ENCODE peak calls at places on chromosomes 11 and 22, in ten cellular contexts. N is heart left ventricle, I is astrocyte of the spinal cord, E is body of pancreas, M is colonic mucosa, O is AG10803, R is AG09309, C is A549, G is sigmoid colon, S is lower lobe of right lung. K is an unnamed sample.
A peak's percentile ranks its signal among the peaks of the same experiment; 100 is the strongest.

GRCh38 chr22:36816635-36817428 is at the start of gene PVALB:
- DNase-seq in E (peak; percentile 44), R (no peak), C (peak; percentile 23), O (no peak), M (no peak), S (peak; percentile 50), G (no peak), I (peak; percentile 21), N (no peak), K (peak; percentile 46)

GRCh38 chr11:57604289-57605010 is 7.0 kb downstream of the SERPING1 start:
- DNase-seq in E (no peak), M (no peak), S (no peak), C (no peak), N (no peak), I (no peak), G (no peak), O (no peak), R (no peak), K (no peak)

GRCh38 chr11:90294091-90294490 is 71.2 kb upstream of the CHORDC1 start:
- DNase-seq in C (no peak), O (no peak), E (no peak), N (no peak), M (no peak), G (no peak), R (no peak), I (no peak), S (no peak), K (no peak)

GRCh38 chr11:64232182-64233018 is 2.0 kb upstream of the VEGFB start:
- DNase-seq in R (no peak), G (no peak), I (no peak), C (no peak), S (no peak), O (no peak), M (peak; percentile 30), E (no peak), N (peak; percentile 10), K (no peak)

GRCh38 chr11:61756452-61757212 is 4.2 kb downstream of the MYRF start:
- DNase-seq in N (no peak), S (no peak), O (no peak), G (no peak), C (peak; percentile 94), E (peak; percentile 95), M (peak; percentile 83), R (no peak), I (peak; percentile 39), K (peak; percentile 46)

GRCh38 chr22:40509401-40510134 is 127.0 kb downstream of the MRTFA start:
- DNase-seq in I (peak; percentile 92), M (peak; percentile 44), R (peak; percentile 88), N (peak; percentile 68), S (no peak), G (peak; percentile 86), O (peak; percentile 96), C (no peak), E (peak; percentile 67), K (peak; percentile 92)

GRCh38 chr22:32207971-32208480 is 3.2 kb upstream of the RFPL2 start:
- DNase-seq in G (no peak), N (no peak), E (no peak), I (no peak), M (no peak), C (no peak), S (no peak), O (no peak), R (no peak), K (no peak)

GRCh38 chr22:19535001-19535400 is 10.8 kb upstream of the CLDN5 start:
- DNase-seq in C (no peak), G (no peak), I (no peak), S (no peak), R (no peak), N (no peak), E (no peak), O (no peak), M (no peak), K (no peak)

GRCh38 chr11:86277741-86278140 is 24.3 kb upstream of the HIKESHI start:
- DNase-seq in N (no peak), E (no peak), R (no peak), S (no peak), O (peak; percentile 37), M (no peak), I (no peak), C (no peak), G (no peak), K (no peak)

GRCh38 chr11:86274999-86275398 is 27.0 kb upstream of the HIKESHI start:
- DNase-seq in R (no peak), G (no peak), I (no peak), S (no peak), C (no peak), N (no peak), O (no peak), M (no peak), E (no peak), K (no peak)

GRCh38 chr11:86275493-86276370 is 26.3 kb upstream of the HIKESHI start:
- DNase-seq in N (no peak), E (no peak), I (no peak), S (no peak), O (no peak), R (no peak), M (no peak), G (no peak), C (no peak), K (no peak)

GRCh38 chr11:86278226-86278625 is 23.8 kb upstream of the HIKESHI start:
- DNase-seq in O (no peak), C (no peak), E (no peak), S (no peak), M (no peak), N (no peak), I (no peak), G (no peak), R (no peak), K (no peak)

DNA sequence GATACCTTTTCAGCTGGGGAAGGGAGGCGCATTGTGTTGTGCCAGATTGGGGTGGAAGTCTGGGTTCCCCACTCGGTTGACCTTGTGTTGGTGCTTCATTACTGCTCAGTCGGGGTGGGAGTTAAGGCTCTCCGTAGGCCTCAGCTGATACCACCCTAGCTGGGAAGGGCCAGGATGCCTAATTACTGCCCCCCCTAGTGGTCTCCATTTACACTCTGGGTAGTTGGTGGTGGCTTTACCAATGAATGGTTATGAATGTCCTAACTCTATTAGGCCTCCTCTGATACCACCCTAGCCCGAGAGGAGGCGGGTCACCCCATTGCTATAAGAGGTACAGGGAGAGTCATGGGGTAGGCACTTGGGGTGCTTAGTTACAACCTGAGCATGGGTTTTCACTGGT is 27.5 kb upstream of the HIKESHI start:
- DNase-seq in C (no peak), N (no peak), R (no peak), G (no peak), M (no peak), S (no peak), E (no peak), O (no peak), I (no peak), K (no peak)
- TF ChIP-seq CTCF in C (peak; percentile 18), N (no peak), R (peak; percentile 31), G (no peak), M (no peak), S (no peak), E (no peak), O (no peak), I (peak; percentile 14), K (peak; percentile 20)

DNA sequence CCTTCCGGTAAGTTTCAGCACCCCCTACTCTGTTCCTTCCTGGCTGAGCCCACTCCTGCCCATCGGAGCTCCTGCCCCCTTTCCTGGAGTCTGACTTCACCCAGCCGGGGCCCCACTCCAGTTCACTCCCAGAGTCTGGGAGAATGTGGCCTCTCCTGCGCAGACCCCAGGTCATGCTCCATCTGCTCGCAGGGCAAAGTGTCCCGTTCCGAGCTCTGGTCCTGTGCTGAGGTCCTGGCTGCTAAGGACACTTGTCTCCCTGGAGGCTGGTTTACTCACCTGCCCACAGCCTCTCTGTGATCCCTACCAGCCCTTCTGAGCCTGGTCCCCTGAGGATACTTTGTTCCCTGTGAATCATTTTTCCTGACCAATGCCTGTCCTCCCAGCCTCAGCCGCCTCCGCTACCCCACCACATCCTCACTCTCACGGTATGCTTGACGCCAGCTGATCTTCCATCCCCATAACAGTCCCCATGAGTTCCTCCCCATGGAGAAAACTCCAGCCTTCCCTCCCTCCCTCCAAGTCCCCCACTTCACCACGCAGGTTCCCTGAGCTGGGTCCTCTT is 526 bp downstream of the IFITM10 start:
- DNase-seq in S (peak; percentile 42), E (no peak), M (no peak), R (peak; percentile 69), N (no peak), C (peak; percentile 42), I (peak; percentile 67), G (no peak), O (peak; percentile 87), K (peak; percentile 96)
- H3K4me3 ChIP-seq in S (no peak overlapping the region), E (no peak overlapping the region), M (no peak overlapping the region), R (peak overlapping the region; percentile 21), N (no peak overlapping the region), C (no peak overlapping the region), I (peak overlapping the region; percentile 48), G (no peak overlapping the region), O (peak overlapping the region; percentile 28), K (peak overlapping the region; percentile 45)

GRCh38 chr11:113693030-113693429 is 13.1 kb downstream of the TMPRSS5 start:
- DNase-seq in R (no peak), S (no peak), N (no peak), G (no peak), E (no peak), I (no peak), O (no peak), M (no peak), C (no peak), K (no peak)

GRCh38 chr11:113695207-113695606 is 10.9 kb downstream of the TMPRSS5 start:
- DNase-seq in M (no peak), I (no peak), R (no peak), N (no peak), G (no peak), O (no peak), C (no peak), S (no peak), E (no peak), K (no peak)

GRCh38 chr11:113697075-113697474 is 9.0 kb downstream of the TMPRSS5 start:
- DNase-seq in E (no peak), C (no peak), I (no peak), R (no peak), M (no peak), O (no peak), N (no peak), S (no peak), G (no peak), K (no peak)

GRCh38 chr11:113690619-113691569 is 15.2 kb downstream of the TMPRSS5 start:
- DNase-seq in G (no peak), O (peak; percentile 62), E (no peak), S (peak; percentile 68), N (no peak), I (peak; percentile 73), R (peak; percentile 20), M (peak; percentile 73), C (peak; percentile 70), K (peak; percentile 71)

DNA sequence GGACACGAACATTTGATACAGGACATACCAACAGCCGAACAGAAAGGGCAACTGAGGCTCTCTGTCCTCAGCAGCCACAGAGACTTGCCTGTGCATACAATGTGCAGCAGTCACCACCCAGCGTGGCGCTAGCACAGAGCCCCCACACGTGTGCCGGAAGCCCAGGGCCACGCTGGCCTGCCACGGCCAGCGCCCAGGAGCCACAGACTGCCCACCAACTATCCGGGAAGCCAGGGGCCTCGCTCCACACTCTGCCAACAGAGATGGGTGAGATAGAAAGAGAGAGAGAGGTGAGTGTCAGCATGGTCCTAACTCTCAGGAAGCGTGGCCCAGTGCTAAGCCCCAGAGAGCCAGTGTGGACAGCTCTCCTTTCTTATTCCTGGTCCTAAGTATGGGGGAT is 11.7 kb downstream of the TMPRSS5 start:
- DNase-seq in E (no peak), O (no peak), S (no peak), M (no peak), I (no peak), N (no peak), C (no peak), R (no peak), G (no peak), K (no peak)
- TF ChIP-seq CTCF in E (no peak), O (no peak), S (no peak), M (no peak), I (no peak), N (no peak), C (no peak), R (no peak), G (no peak), K (no peak)

GRCh38 chr11:92972248-92972647 is 2.8 kb downstream of the MTNR1B start:
- DNase-seq in E (no peak), I (no peak), G (no peak), R (no peak), M (no peak), N (no peak), S (no peak), C (no peak), O (no peak), K (no peak)

GRCh38 chr11:92965196-92965595 is 4.3 kb upstream of the MTNR1B start:
- DNase-seq in S (no peak), O (no peak), N (no peak), G (no peak), M (no peak), E (no peak), R (no peak), C (no peak), I (no peak), K (no peak)

GRCh38 chr11:92967178-92967577 is 2.3 kb upstream of the MTNR1B start:
- DNase-seq in N (no peak), R (no peak), M (no peak), O (no peak), G (no peak), I (no peak), S (no peak), C (no peak), E (no peak), K (no peak)

GRCh38 chr11:92969634-92970347 is at the start of gene MTNR1B:
- DNase-seq in M (no peak), C (no peak), S (no peak), E (peak; percentile 39), N (no peak), O (no peak), G (no peak), I (no peak), R (no peak), K (no peak)

DNA sequence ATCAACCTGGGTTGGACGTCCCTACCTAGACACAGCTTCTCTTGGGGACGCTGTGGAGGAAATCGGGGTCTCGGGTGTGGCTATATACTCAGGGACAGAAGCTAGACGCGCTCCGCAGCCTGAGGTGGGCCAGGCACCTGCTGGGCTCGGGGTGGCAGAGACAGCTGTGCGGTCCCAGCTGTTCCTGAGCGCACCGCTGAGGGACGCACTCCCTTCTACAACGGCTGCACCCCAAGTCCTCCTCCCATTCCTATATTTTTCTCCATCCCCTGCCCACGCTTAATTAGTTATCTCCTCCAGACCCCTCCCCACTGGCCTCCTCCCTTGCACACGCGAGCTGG is 188 bp upstream of the MTNR1B start:
- DNase-seq in O (no peak), C (no peak), S (no peak), G (no peak), R (no peak), I (no peak), E (no peak), M (no peak), N (no peak), K (no peak)
- H3K4me3 ChIP-seq in O (no peak overlapping the region), C (no peak overlapping the region), S (no peak overlapping the region), G (no peak overlapping the region), R (no peak overlapping the region), I (peak overlapping the region; percentile 6), E (no peak overlapping the region), M (no peak overlapping the region), N (no peak overlapping the region), K (no peak overlapping the region)